ENCODE peak calls at places on chromosomes 12 and 14, in eight cellular contexts. W is fibroblast of the aortic adventitia, A is retina, H is right lobe of liver, P is LoVo, L is nephron progenitor cell, X is ELR, Q is myocyte. K is an unnamed sample.

GRCh38 chr14:35347323-35348043 is 55.3 kb downstream of the PSMA6 start:
- DNase-seq in W (no peak), A (peak), H (peak), P (no peak), L (peak), X (no peak), Q (no peak), K (no peak)

GRCh38 chr14:103724116-103724515 is 8.5 kb downstream of the ZFYVE21 start:
- DNase-seq in W (peak), A (no peak), H (no peak), P (no peak), L (no peak), X (no peak), Q (peak), K (no peak)

GRCh38 chr14:38127356-38127755 is 80.3 kb upstream of the SSTR1 start:
- DNase-seq in W (no peak), A (no peak), H (no peak), P (no peak), L (no peak), X (no peak), Q (no peak), K (no peak)

GRCh38 chr12:100248886-100249285 is 18.0 kb downstream of the DEPDC4 start:
- DNase-seq in W (peak), A (no peak), H (no peak), P (no peak), L (no peak), X (peak), Q (peak), K (peak)

GRCh38 chr14:104603623-104604401 is 760 bp downstream of the TMEM179 start:
- DNase-seq in W (no peak), A (peak), H (no peak), P (no peak), L (no peak), X (no peak), Q (no peak), K (no peak)

GRCh38 chr12:20006856-20007255 is 361.5 kb upstream of the PDE3A start:
- DNase-seq in W (no peak), A (no peak), H (no peak), P (no peak), L (no peak), X (no peak), Q (peak), K (peak)

GRCh38 chr14:106850913-106851825 is 1324.8 kb downstream of the TMEM121 start:
- DNase-seq in W (no peak), A (no peak), H (no peak), P (no peak), L (no peak), X (no peak), Q (no peak), K (no peak)

GRCh38 chr14:43786066-43786762 is 720.9 kb downstream of the FSCB start:
- DNase-seq in W (no peak), A (no peak), H (peak), P (no peak), L (no peak), X (no peak), Q (peak), K (no peak)

GRCh38 chr12:80411787-80412186 is 32.2 kb upstream of the PTPRQ start:
- DNase-seq in W (no peak), A (no peak), H (no peak), P (no peak), L (no peak), X (no peak), Q (no peak), K (no peak)

GRCh38 chr12:58750484-58750883 is 169.8 kb downstream of the LRIG3 start:
- DNase-seq in W (peak), A (no peak), H (no peak), P (no peak), L (no peak), X (peak), Q (peak), K (peak)

GRCh38 chr14:53156238-53156637 is 3.1 kb upstream of the DDHD1 start:
- DNase-seq in W (no peak), A (no peak), H (no peak), P (no peak), L (no peak), X (no peak), Q (peak), K (no peak)